ENCODE peak calls at places on chromosomes 7 and 10, in nine cellular contexts. G is activated T-cell treated with anti-CD3 and anti-CD28 coated beads, Interleukin-2, amount 50 U/mL, for 48 hours; X is amniotic stem cell; V is activated CD8-positive, alpha-beta T cell treated with anti-CD3 and anti-CD28 coated beads for 36 hours; Y is AG08395; Z is effector CD4-positive, alpha-beta T cell; R is astrocyte of the spinal cord; H is NCI-H345; M is AG04449. I is an unnamed sample.

GRCh38 chr7:85875398-85875797 is 688.5 kb upstream of the SEMA3D start:
- DNase-seq in M (no peak), H (no peak), Y (no peak), X (no peak), R (no peak), G (no peak), V (no peak), Z (no peak), I (no peak)

GRCh38 chr7:106657085-106657991 is 3.6 kb downstream of the CCDC71L start:
- DNase-seq in R (peak; percentile 19), G (no peak), Z (no peak), Y (no peak), V (no peak), H (no peak), X (no peak), M (no peak), I (no peak)

GRCh38 chr7:135147341-135147898 is 452 bp upstream of the TMEM140 start:
- DNase-seq in H (no peak), X (no peak), Z (no peak), R (peak; percentile 28), V (no peak), Y (peak; percentile 30), M (no peak), G (peak; percentile 36), I (no peak)

GRCh38 chr7:79361214-79361613 is 92.3 kb downstream of the MAGI2 start:
- DNase-seq in G (no peak), X (no peak), V (no peak), H (no peak), M (no peak), Z (no peak), Y (no peak), R (no peak), I (no peak)

GRCh38 chr10:77554996-77555397 is 82.6 kb downstream of the KCNMA1 start:
- DNase-seq in R (peak; percentile 44), V (peak; percentile 42), Z (no peak), Y (no peak), M (no peak), X (no peak), G (no peak), H (no peak), I (no peak)

GRCh38 chr10:68261132-68261856 is 29.4 kb upstream of the ATOH7 start:
- DNase-seq in M (no peak), V (no peak), Y (no peak), H (peak; percentile 41), G (no peak), Z (no peak), R (no peak), X (no peak), I (no peak)

GRCh38 chr7:43666938-43667337 is 62.4 kb downstream of the COA1 start:
- DNase-seq in R (no peak), X (no peak), H (no peak), V (no peak), M (no peak), Z (no peak), G (no peak), Y (no peak), I (no peak)

GRCh38 chr10:98586096-98586495 is 139.4 kb upstream of the HPS1 start:
- DNase-seq in H (no peak), M (no peak), R (no peak), V (no peak), Z (no peak), X (no peak), G (no peak), Y (no peak), I (no peak)

GRCh38 chr10:101310528-101311439 is 43.2 kb upstream of the BTRC start:
- DNase-seq in H (no peak), X (no peak), R (no peak), Y (no peak), V (peak; percentile 14), Z (no peak), G (peak; percentile 32), M (no peak), I (no peak)

GRCh38 chr10:3782456-3783312 is 2.3 kb downstream of the KLF6 start:
- DNase-seq in R (peak; percentile 94), Z (peak; percentile 60), G (peak; percentile 69), Y (peak; percentile 64), H (no peak), M (peak; percentile 88), X (peak; percentile 64), V (peak; percentile 61), I (peak; percentile 33)

GRCh38 chr10:12509016-12509793 is 159.9 kb downstream of the CAMK1D start:
- DNase-seq in R (no peak), M (no peak), Y (no peak), V (peak; percentile 24), Z (no peak), X (no peak), H (no peak), G (peak; percentile 37), I (no peak)

GRCh38 chr7:151864081-151864480 is 12.8 kb downstream of the PRKAG2 start:
- DNase-seq in X (no peak), Y (no peak), M (no peak), V (no peak), H (no peak), R (no peak), G (no peak), Z (no peak), I (no peak)

GRCh38 chr7:51010534-51010933 is 227.8 kb upstream of the GRB10 start:
- DNase-seq in G (no peak), Y (no peak), V (no peak), R (no peak), Z (no peak), M (no peak), X (no peak), H (no peak), I (no peak)

GRCh38 chr7:143437568-143437967 is 5.7 kb upstream of the TAS2R60 start:
- DNase-seq in V (no peak), Y (no peak), H (no peak), M (no peak), G (no peak), R (no peak), Z (no peak), X (no peak), I (no peak)

GRCh38 chr10:23345861-23346260 is 1.3 kb upstream of the C10orf67 start:
- DNase-seq in Y (no peak), V (no peak), X (peak; percentile 60), M (peak; percentile 82), G (no peak), Z (no peak), R (peak; percentile 81), H (no peak), I (peak; percentile 7)

GRCh38 chr10:33860994-33861393 is 526.5 kb upstream of the NRP1 start:
- DNase-seq in Z (no peak), Y (peak; percentile 36), M (no peak), X (no peak), R (no peak), G (no peak), V (no peak), H (no peak), I (no peak)

GRCh38 chr7:24979470-24979862 is 512 bp downstream of the OSBPL3 start:
- DNase-seq in Z (peak; percentile 70), G (peak; percentile 88), X (peak; percentile 71), R (no peak), Y (peak; percentile 43), V (peak; percentile 88), H (peak; percentile 52), M (no peak), I (peak; percentile 28)

GRCh38 chr7:106344206-106344605 is 59.4 kb upstream of the NAMPT start:
- DNase-seq in H (no peak), R (no peak), Y (peak; percentile 0), X (no peak), G (no peak), M (no peak), Z (no peak), V (no peak), I (no peak)

GRCh38 chr10:102669206-102670064 is 25.2 kb downstream of the TRIM8 start:
- DNase-seq in M (no peak), V (no peak), R (no peak), H (no peak), Y (peak; percentile 86), Z (no peak), G (peak; percentile 56), X (no peak), I (no peak)

GRCh38 chr7:114663502-114663901 is 248.9 kb downstream of the FOXP2 start:
- DNase-seq in Z (no peak), R (peak; percentile 59), G (no peak), H (peak; percentile 77), Y (peak; percentile 7), V (no peak), M (no peak), X (no peak), I (peak; percentile 81)

GRCh38 chr7:3697472-3697871 is 396.4 kb downstream of the SDK1 start:
- DNase-seq in X (no peak), V (no peak), M (no peak), R (no peak), G (no peak), Z (no peak), H (no peak), Y (no peak), I (no peak)

GRCh38 chr10:114356786-114357588 is 47.3 kb downstream of the AFAP1L2 start:
- DNase-seq in R (peak; percentile 89), G (no peak), V (no peak), H (no peak), Y (peak; percentile 21), X (no peak), Z (no peak), M (no peak), I (no peak)

GRCh38 chr7:5495581-5496375 is 72.1 kb upstream of the TNRC18 start:
- DNase-seq in X (no peak), Y (peak; percentile 55), R (no peak), Z (no peak), H (no peak), V (no peak), M (no peak), G (no peak), I (no peak)

GRCh38 chr10:86393401-86393800 is 26.8 kb upstream of the GRID1 start:
- DNase-seq in Y (no peak), G (no peak), X (no peak), V (no peak), H (no peak), M (no peak), R (no peak), Z (no peak), I (no peak)

GRCh38 chr7:101987494-101987893 is 170.1 kb downstream of the CUX1 start:
- DNase-seq in Z (no peak), R (no peak), M (no peak), Y (no peak), X (no peak), V (no peak), H (no peak), G (no peak), I (no peak)

GRCh38 chr10:89702121-89702480 is 711 bp downstream of the KIF20B start:
- DNase-seq in R (no peak), H (no peak), M (no peak), V (peak; percentile 49), Y (peak; percentile 3), G (peak; percentile 41), Z (peak; percentile 2), X (no peak), I (no peak)

GRCh38 chr7:129650056-129650758 is 38.7 kb downstream of the NRF1 start:
- DNase-seq in Y (no peak), R (peak; percentile 22), H (no peak), G (no peak), X (no peak), M (no peak), V (no peak), Z (no peak), I (no peak)